ENCODE peak calls at places on chromosomes 5 and 9, in seven cellular contexts. One of them, this sample, is unnamed.
A peak's percentile ranks its signal among the peaks of the same experiment; 100 is the strongest.

GRCh38 chr9:122200960-122201635 is 27.7 kb downstream of the LHX6 start:
- DNase-seq in uterus: no peak
- DNase-seq in fibroblast of lung: peak; percentile 39
- DNase-seq in stimulated activated CD8-positive, alpha-beta memory T cell treated with anti-CD3 and anti-CD28 coated beads, Interleukin-2, amount 100 ng/mL, for 48 hours: no peak
- DNase-seq in HEK293T: no peak
- DNase-seq in fibroblast of pulmonary artery: peak; percentile 42
- DNase-seq in activated CD4-positive, alpha-beta T cell treated with anti-CD3 and anti-CD28 coated beads, Interleukin-2, amount 50 U/mL, for 48 hours: no peak
- DNase-seq in this sample: no peak

GRCh38 chr9:104890433-104890770 is 37.6 kb downstream of the ABCA1 start:
- DNase-seq in activated CD4-positive, alpha-beta T cell treated with anti-CD3 and anti-CD28 coated beads, Interleukin-2, amount 50 U/mL, for 48 hours: no peak
- DNase-seq in fibroblast of pulmonary artery: no peak
- DNase-seq in HEK293T: no peak
- DNase-seq in fibroblast of lung: no peak
- DNase-seq in stimulated activated CD8-positive, alpha-beta memory T cell treated with anti-CD3 and anti-CD28 coated beads, Interleukin-2, amount 100 ng/mL, for 48 hours: no peak
- DNase-seq in uterus: no peak
- DNase-seq in this sample: no peak

GRCh38 chr5:176639981-176640380 is 7.3 kb upstream of the TSPAN17 start:
- DNase-seq in uterus: no peak
- DNase-seq in stimulated activated CD8-positive, alpha-beta memory T cell treated with anti-CD3 and anti-CD28 coated beads, Interleukin-2, amount 100 ng/mL, for 48 hours: no peak
- DNase-seq in activated CD4-positive, alpha-beta T cell treated with anti-CD3 and anti-CD28 coated beads, Interleukin-2, amount 50 U/mL, for 48 hours: no peak
- DNase-seq in fibroblast of pulmonary artery: peak; percentile 35
- DNase-seq in fibroblast of lung: peak; percentile 34
- DNase-seq in HEK293T: no peak
- DNase-seq in this sample: no peak

GRCh38 chr5:132295505-132296411 is 1.6 kb downstream of the SLC22A4 start:
- DNase-seq in uterus: no peak
- DNase-seq in HEK293T: no peak
- DNase-seq in fibroblast of pulmonary artery: no peak
- DNase-seq in activated CD4-positive, alpha-beta T cell treated with anti-CD3 and anti-CD28 coated beads, Interleukin-2, amount 50 U/mL, for 48 hours: no peak
- DNase-seq in stimulated activated CD8-positive, alpha-beta memory T cell treated with anti-CD3 and anti-CD28 coated beads, Interleukin-2, amount 100 ng/mL, for 48 hours: no peak
- DNase-seq in fibroblast of lung: no peak
- DNase-seq in this sample: no peak

GRCh38 chr5:961002-961710 is 47.4 kb upstream of the NKD2 start:
- DNase-seq in uterus: no peak
- DNase-seq in fibroblast of lung: no peak
- DNase-seq in activated CD4-positive, alpha-beta T cell treated with anti-CD3 and anti-CD28 coated beads, Interleukin-2, amount 50 U/mL, for 48 hours: no peak
- DNase-seq in stimulated activated CD8-positive, alpha-beta memory T cell treated with anti-CD3 and anti-CD28 coated beads, Interleukin-2, amount 100 ng/mL, for 48 hours: no peak
- DNase-seq in HEK293T: no peak
- DNase-seq in fibroblast of pulmonary artery: no peak
- DNase-seq in this sample: peak; percentile 53

GRCh38 chr5:74035521-74035937 is 409.5 kb downstream of the ARHGEF28 start:
- DNase-seq in uterus: peak; percentile 51
- DNase-seq in activated CD4-positive, alpha-beta T cell treated with anti-CD3 and anti-CD28 coated beads, Interleukin-2, amount 50 U/mL, for 48 hours: no peak
- DNase-seq in HEK293T: peak; percentile 21
- DNase-seq in stimulated activated CD8-positive, alpha-beta memory T cell treated with anti-CD3 and anti-CD28 coated beads, Interleukin-2, amount 100 ng/mL, for 48 hours: no peak
- DNase-seq in fibroblast of lung: peak; percentile 74
- DNase-seq in fibroblast of pulmonary artery: peak; percentile 85
- DNase-seq in this sample: no peak

GRCh38 chr5:143397302-143398052 is 6.0 kb downstream of the NR3C1 start:
- DNase-seq in uterus: no peak
- DNase-seq in fibroblast of lung: no peak
- DNase-seq in HEK293T: no peak
- DNase-seq in fibroblast of pulmonary artery: no peak
- DNase-seq in activated CD4-positive, alpha-beta T cell treated with anti-CD3 and anti-CD28 coated beads, Interleukin-2, amount 50 U/mL, for 48 hours: no peak
- DNase-seq in stimulated activated CD8-positive, alpha-beta memory T cell treated with anti-CD3 and anti-CD28 coated beads, Interleukin-2, amount 100 ng/mL, for 48 hours: no peak
- DNase-seq in this sample: no peak

GRCh38 chr5:1853531-1853930 is 29.2 kb downstream of the IRX4 start:
- DNase-seq in uterus: no peak
- DNase-seq in activated CD4-positive, alpha-beta T cell treated with anti-CD3 and anti-CD28 coated beads, Interleukin-2, amount 50 U/mL, for 48 hours: no peak
- DNase-seq in fibroblast of pulmonary artery: no peak
- DNase-seq in HEK293T: no peak
- DNase-seq in stimulated activated CD8-positive, alpha-beta memory T cell treated with anti-CD3 and anti-CD28 coated beads, Interleukin-2, amount 100 ng/mL, for 48 hours: no peak
- DNase-seq in fibroblast of lung: no peak
- DNase-seq in this sample: no peak

GRCh38 chr9:20941177-20941690 is 90.2 kb downstream of the HACD4 start:
- DNase-seq in stimulated activated CD8-positive, alpha-beta memory T cell treated with anti-CD3 and anti-CD28 coated beads, Interleukin-2, amount 100 ng/mL, for 48 hours: peak; percentile 26
- DNase-seq in HEK293T: peak; percentile 76
- DNase-seq in activated CD4-positive, alpha-beta T cell treated with anti-CD3 and anti-CD28 coated beads, Interleukin-2, amount 50 U/mL, for 48 hours: peak; percentile 42
- DNase-seq in fibroblast of pulmonary artery: peak; percentile 78
- DNase-seq in uterus: peak; percentile 25
- DNase-seq in fibroblast of lung: peak; percentile 74
- DNase-seq in this sample: no peak

GRCh38 chr5:53031695-53032096 is 42.5 kb downstream of the ITGA2 start:
- DNase-seq in HEK293T: no peak
- DNase-seq in fibroblast of pulmonary artery: peak; percentile 86
- DNase-seq in uterus: no peak
- DNase-seq in activated CD4-positive, alpha-beta T cell treated with anti-CD3 and anti-CD28 coated beads, Interleukin-2, amount 50 U/mL, for 48 hours: no peak
- DNase-seq in stimulated activated CD8-positive, alpha-beta memory T cell treated with anti-CD3 and anti-CD28 coated beads, Interleukin-2, amount 100 ng/mL, for 48 hours: no peak
- DNase-seq in fibroblast of lung: peak; percentile 89
- DNase-seq in this sample: no peak

GRCh38 chr5:175700991-175701390 is 43.1 kb downstream of the HRH2 start:
- DNase-seq in HEK293T: peak; percentile 41
- DNase-seq in activated CD4-positive, alpha-beta T cell treated with anti-CD3 and anti-CD28 coated beads, Interleukin-2, amount 50 U/mL, for 48 hours: no peak
- DNase-seq in uterus: no peak
- DNase-seq in fibroblast of lung: no peak
- DNase-seq in stimulated activated CD8-positive, alpha-beta memory T cell treated with anti-CD3 and anti-CD28 coated beads, Interleukin-2, amount 100 ng/mL, for 48 hours: no peak
- DNase-seq in fibroblast of pulmonary artery: no peak
- DNase-seq in this sample: no peak